ENCODE peak calls at places on chromosomes 7 and 10, in six cellular contexts. C, R, N, F, O and V are unnamed samples.

GRCh38 chr10:132764108-132764507 is 21.8 kb downstream of the NKX6-2 start:
- DNase-seq in O (no peak), N (no peak), C (no peak), R (no peak), F (no peak), V (no peak)

GRCh38 chr10:118687472-118687871 is 67.3 kb downstream of the CACUL1 start:
- DNase-seq in O (no peak), C (no peak), N (no peak), F (no peak), R (no peak), V (no peak)

GRCh38 chr10:73263948-73264347 is 11.5 kb upstream of the MRPS16 start:
- DNase-seq in O (no peak), R (no peak), C (no peak), F (no peak), N (no peak), V (peak; percentile 37)

GRCh38 chr10:118754132-118754555 is 626 bp downstream of the CACUL1 start:
- DNase-seq in R (peak; percentile 15), F (peak; percentile 65), C (peak; percentile 13), O (peak; percentile 37), N (peak; percentile 32), V (peak; percentile 65)

GRCh38 chr7:43584200-43584586 is 1.3 kb downstream of the STK17A start:
- DNase-seq in C (no peak), R (peak; percentile 9), O (peak; percentile 27), F (no peak), N (peak; percentile 41), V (peak; percentile 40)

GRCh38 chr7:11570922-11571550 is 261.0 kb downstream of the THSD7A start:
- DNase-seq in F (no peak), O (no peak), R (no peak), N (no peak), C (no peak), V (no peak)

GRCh38 chr10:83427101-83427500 is 712.2 kb upstream of the GHITM start:
- DNase-seq in O (no peak), F (no peak), R (no peak), N (no peak), C (no peak), V (no peak)

GRCh38 chr7:83791737-83792136 is 142.8 kb upstream of the SEMA3E start:
- DNase-seq in N (no peak), O (no peak), F (no peak), C (no peak), R (no peak), V (no peak)

GRCh38 chr7:27634892-27635538 is 27.7 kb downstream of the HIBADH start:
- DNase-seq in N (no peak), F (no peak), C (no peak), R (no peak), O (no peak), V (no peak)

GRCh38 chr7:11261470-11261869 is 287.8 kb downstream of the PHF14 start:
- DNase-seq in F (no peak), O (no peak), C (no peak), R (no peak), N (no peak), V (no peak)

GRCh38 chr7:70598976-70599375 is 533.0 kb upstream of the GALNT17 start:
- DNase-seq in O (no peak), N (no peak), R (no peak), F (no peak), C (no peak), V (no peak)

GRCh38 chr10:46547331-46547880 is 9.1 kb downstream of the GPRIN2 start:
- DNase-seq in C (peak; percentile 1), N (no peak), R (peak; percentile 1), F (no peak), O (no peak), V (no peak)

GRCh38 chr10:75589895-75590654 is 158.7 kb downstream of the LRMDA start:
- DNase-seq in F (no peak), C (no peak), O (no peak), N (no peak), R (no peak), V (no peak)

GRCh38 chr10:29948971-29949370 is 110.4 kb downstream of the JCAD start:
- DNase-seq in C (no peak), N (no peak), O (no peak), R (no peak), F (no peak), V (no peak)

GRCh38 chr10:133336131-133337078 is at the start of gene CALY:
- DNase-seq in R (peak; percentile 84), C (peak; percentile 91), F (peak; percentile 86), O (peak; percentile 69), N (peak; percentile 94), V (peak; percentile 57)